ENCODE peak calls at places on chromosomes 6 and 20, in seven cellular contexts. K, T, L, E, H, J and O are unnamed samples.

GRCh38 chr20:61927193-61927825 is 138.4 kb downstream of the TAF4 start:
- DNase-seq in T (no peak), H (no peak), K (no peak), J (no peak), E (no peak), L (no peak), O (no peak)

GRCh38 chr6:31588871-31589650 is 3.0 kb downstream of the LST1 start:
- DNase-seq in L (peak; percentile 50), E (no peak), K (no peak), T (no peak), J (no peak), H (no peak), O (no peak)

GRCh38 chr6:111871725-111872520 is 1.3 kb downstream of the FYN start:
- DNase-seq in T (peak; percentile 16), L (peak; percentile 59), H (peak; percentile 41), J (peak; percentile 82), E (peak; percentile 37), K (peak; percentile 38), O (no peak)

GRCh38 chr20:38863024-38863851 is 57.7 kb downstream of the PPP1R16B start:
- DNase-seq in K (no peak), J (no peak), T (peak; percentile 57), L (no peak), E (no peak), H (no peak), O (no peak)

GRCh38 chr6:119234457-119234856 is 115.1 kb downstream of the MAN1A1 start:
- DNase-seq in E (no peak), J (no peak), T (no peak), H (no peak), K (no peak), L (no peak), O (no peak)

GRCh38 chr6:55410674-55411073 is 83.4 kb downstream of the GFRAL start:
- DNase-seq in K (no peak), H (no peak), T (no peak), E (no peak), J (no peak), L (no peak), O (no peak)

GRCh38 chr6:168039301-168039700 is 39.7 kb downstream of the FRMD1 start:
- DNase-seq in H (no peak), T (no peak), J (no peak), E (no peak), L (no peak), K (no peak), O (no peak)

GRCh38 chr6:9204171-9204570 is 768.8 kb upstream of the SLC35B3 start:
- DNase-seq in T (no peak), L (peak; percentile 45), E (no peak), J (no peak), H (no peak), K (peak; percentile 75), O (no peak)

GRCh38 chr20:37911838-37912273 is 8.9 kb downstream of the VSTM2L start:
- DNase-seq in H (no peak), J (peak; percentile 89), K (peak; percentile 56), E (peak; percentile 81), T (no peak), L (peak; percentile 79), O (no peak)

GRCh38 chr6:15409301-15410125 is 163.6 kb downstream of the JARID2 start:
- DNase-seq in H (no peak), T (no peak), K (no peak), L (no peak), J (no peak), E (no peak), O (no peak)

GRCh38 chr6:126811307-126811706 is 307.2 kb upstream of the RSPO3 start:
- DNase-seq in H (no peak), L (peak; percentile 62), K (no peak), E (peak; percentile 22), T (no peak), J (no peak), O (no peak)

GRCh38 chr20:50561379-50562078 is 51.3 kb downstream of the PTPN1 start:
- DNase-seq in J (no peak), L (peak; percentile 96), T (no peak), K (peak; percentile 85), H (no peak), E (no peak), O (no peak)

GRCh38 chr6:31822038-31822821 is 5.3 kb upstream of the HSPA1B start:
- DNase-seq in E (peak; percentile 86), H (peak; percentile 67), T (peak; percentile 57), L (peak; percentile 90), J (peak; percentile 88), K (peak; percentile 76), O (peak; percentile 85)

GRCh38 chr6:152094992-152095592 is 287.6 kb downstream of the ESR1 start:
- DNase-seq in J (peak; percentile 60), E (peak; percentile 82), T (no peak), K (peak; percentile 100), L (peak; percentile 99), H (peak; percentile 45), O (peak; percentile 77)

GRCh38 chr6:17484201-17484606 is 90.8 kb downstream of the CAP2 start:
- DNase-seq in K (no peak), L (no peak), H (no peak), T (no peak), J (no peak), E (no peak), O (no peak)

GRCh38 chr6:159646731-159647130 is 46.3 kb downstream of the SOD2 start:
- DNase-seq in J (no peak), L (peak; percentile 64), H (no peak), K (peak; percentile 74), E (no peak), T (no peak), O (no peak)

GRCh38 chr6:12324741-12325140 is 34.6 kb downstream of the EDN1 start:
- DNase-seq in T (no peak), E (no peak), H (peak; percentile 31), K (no peak), J (peak; percentile 78), L (no peak), O (no peak)

GRCh38 chr6:154993026-154993425 is 2.1 kb upstream of the TIAM2 start:
- DNase-seq in K (no peak), E (no peak), J (no peak), L (peak; percentile 24), T (no peak), H (no peak), O (no peak)

GRCh38 chr6:33249732-33250625 is 21.7 kb downstream of the VPS52 start:
- DNase-seq in H (no peak), L (peak; percentile 95), J (no peak), K (peak; percentile 88), E (peak; percentile 26), T (no peak), O (peak; percentile 29)

GRCh38 chr20:25360631-25361286 is 29.9 kb downstream of the ABHD12 start:
- DNase-seq in L (peak; percentile 25), E (no peak), K (no peak), J (no peak), T (no peak), H (no peak), O (no peak)

GRCh38 chr20:37598611-37599342 is 71.1 kb upstream of the BLCAP start:
- DNase-seq in T (no peak), K (no peak), E (no peak), J (no peak), L (no peak), H (no peak), O (no peak)

GRCh38 chr6:15443119-15443518 is 197.2 kb downstream of the JARID2 start:
- DNase-seq in H (no peak), K (peak; percentile 70), L (peak; percentile 92), J (no peak), T (no peak), E (no peak), O (no peak)

GRCh38 chr20:19880256-19881079 is 122.4 kb downstream of the RIN2 start:
- DNase-seq in H (peak; percentile 88), K (peak; percentile 57), L (peak; percentile 72), E (no peak), J (no peak), T (no peak), O (no peak)

GRCh38 chr6:136677822-136678221 is 114.5 kb downstream of the MAP3K5 start:
- DNase-seq in K (peak; percentile 55), H (no peak), J (no peak), L (no peak), T (no peak), E (no peak), O (no peak)

GRCh38 chr20:45014671-45015415 is 48.5 kb downstream of the STK4 start:
- DNase-seq in L (peak; percentile 78), E (no peak), T (no peak), K (peak; percentile 70), J (no peak), H (no peak), O (no peak)

DNA sequence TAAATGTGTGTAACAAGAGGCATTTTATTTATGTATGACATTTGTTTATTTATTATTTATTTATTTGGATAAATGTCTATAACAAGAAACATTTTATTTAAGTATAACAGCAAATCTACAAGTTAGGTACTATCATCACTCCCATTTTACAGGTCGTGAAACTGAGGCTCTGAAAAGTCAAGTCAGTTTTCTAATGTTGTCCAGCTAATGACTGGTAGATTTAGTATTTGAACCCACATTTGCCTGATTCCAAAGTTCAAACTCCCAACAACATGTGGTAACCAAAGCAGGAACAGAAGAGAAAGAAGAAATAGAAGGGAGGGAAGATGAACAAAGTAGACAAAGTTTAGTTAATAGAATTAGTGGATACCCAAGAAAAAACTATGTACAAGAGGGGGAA is 32.9 kb downstream of the BCAS1 start:
- DNase-seq in H (no peak), J (no peak), T (no peak), K (no peak), E (no peak), L (no peak), O (no peak)
- H3K27ac ChIP-seq in H (no peak overlapping the region), J (no peak overlapping the region), T (no peak overlapping the region), K (no peak overlapping the region), E (no peak overlapping the region), L (no peak overlapping the region), O (no peak overlapping the region)

GRCh38 chr20:12595841-12596240 is 412.9 kb upstream of the SPTLC3 start:
- DNase-seq in L (no peak), H (no peak), K (no peak), E (no peak), J (no peak), T (no peak), O (no peak)
- H3K4me1 ChIP-seq in L (no peaks in the 10 kb centered on the region), H (no peaks in the 10 kb centered on the region), K (no peaks in the 10 kb centered on the region), E (peaks cover 8% of the 10 kb centered on the region), J (no peaks in the 10 kb centered on the region), T (no peaks in the 10 kb centered on the region), O (no peaks in the 10 kb centered on the region)

GRCh38 chr6:47135772-47136171 is 93.6 kb upstream of the ADGRF1 start:
- DNase-seq in T (no peak), E (no peak), H (peak; percentile 97), L (peak; percentile 67), J (no peak), K (peak; percentile 95), O (no peak)

GRCh38 chr6:47132724-47133123 is 90.6 kb upstream of the ADGRF1 start:
- DNase-seq in L (no peak), H (no peak), E (no peak), J (no peak), T (no peak), K (no peak), O (no peak)

GRCh38 chr6:47137073-47137472 is 94.9 kb upstream of the ADGRF1 start:
- DNase-seq in L (no peak), T (no peak), H (peak; percentile 95), J (no peak), E (no peak), K (no peak), O (no peak)

GRCh38 chr6:47133230-47134000 is 91.3 kb upstream of the ADGRF1 start:
- DNase-seq in K (no peak), L (no peak), E (no peak), T (no peak), J (no peak), H (no peak), O (no peak)

GRCh38 chr6:47134476-47135189 is 92.5 kb upstream of the ADGRF1 start:
- DNase-seq in E (no peak), J (no peak), T (no peak), H (peak; percentile 91), K (peak; percentile 94), L (peak; percentile 60), O (no peak)
- H3K4me3 ChIP-seq in E (no peak overlapping the region), J (no peak overlapping the region), T (no peak overlapping the region), H (peak overlapping the region; percentile 7), K (no peak overlapping the region), L (no peak overlapping the region), O (no peak overlapping the region)

GRCh38 chr20:48831702-48832422 is 4.1 kb upstream of the PREX1 start:
- DNase-seq in J (no peak), H (no peak), K (peak; percentile 29), L (peak; percentile 70), E (no peak), T (no peak), O (no peak)
- H3K27ac ChIP-seq in J (no peak overlapping the region), H (no peak overlapping the region), K (no peak overlapping the region), L (no peak overlapping the region), E (no peak overlapping the region), T (no peak overlapping the region), O (no peak overlapping the region)